ENCODE peak calls at places on chromosomes 13 and 19, in five cellular contexts. One of them, this sample, is unnamed.

GRCh38 chr19:42563352-42564210 is 31.1 kb downstream of the CEACAM8 start:
- DNase-seq in left colon: peak; percentile 27
- DNase-seq in neural progenitor cell: peak; percentile 71
- DNase-seq in endothelial cell of umbilical vein: peak; percentile 38
- DNase-seq in hippocampal formation: no peak
- DNase-seq in this sample: peak; percentile 21

GRCh38 chr13:35865341-35866240 is 265.6 kb downstream of the DCLK1 start:
- DNase-seq in neural progenitor cell: no peak
- DNase-seq in hippocampal formation: no peak
- DNase-seq in left colon: no peak
- DNase-seq in endothelial cell of umbilical vein: no peak
- DNase-seq in this sample: no peak

GRCh38 chr19:1882089-1882785 is 3.1 kb downstream of the ABHD17A start:
- DNase-seq in neural progenitor cell: peak; percentile 36
- DNase-seq in left colon: no peak
- DNase-seq in hippocampal formation: peak; percentile 78
- DNase-seq in endothelial cell of umbilical vein: peak; percentile 49
- DNase-seq in this sample: peak; percentile 69

GRCh38 chr19:53809518-53810186 is 14.5 kb downstream of the NLRP12 start:
- DNase-seq in endothelial cell of umbilical vein: peak; percentile 60
- DNase-seq in hippocampal formation: no peak
- DNase-seq in neural progenitor cell: peak; percentile 50
- DNase-seq in left colon: no peak
- DNase-seq in this sample: no peak

GRCh38 chr19:44552324-44552723 is 22.8 kb upstream of the CEACAM20 start:
- DNase-seq in left colon: peak; percentile 18
- DNase-seq in hippocampal formation: no peak
- DNase-seq in neural progenitor cell: peak; percentile 70
- DNase-seq in endothelial cell of umbilical vein: peak; percentile 45
- DNase-seq in this sample: no peak

GRCh38 chr19:3346677-3347353 is 19.6 kb upstream of the NFIC start:
- DNase-seq in hippocampal formation: peak; percentile 76
- DNase-seq in left colon: peak; percentile 59
- DNase-seq in endothelial cell of umbilical vein: no peak
- DNase-seq in neural progenitor cell: no peak
- DNase-seq in this sample: peak; percentile 68

GRCh38 chr19:17743874-17744273 is 7.4 kb upstream of the FCHO1 start:
- DNase-seq in neural progenitor cell: no peak
- DNase-seq in endothelial cell of umbilical vein: peak; percentile 40
- DNase-seq in hippocampal formation: no peak
- DNase-seq in left colon: no peak
- DNase-seq in this sample: no peak

GRCh38 chr19:17001603-17002183 is 24.9 kb downstream of the CPAMD8 start:
- DNase-seq in hippocampal formation: no peak
- DNase-seq in neural progenitor cell: no peak
- DNase-seq in endothelial cell of umbilical vein: no peak
- DNase-seq in left colon: no peak
- DNase-seq in this sample: no peak

GRCh38 chr19:7917292-7918061 is 2.7 kb upstream of the SNAPC2 start:
- DNase-seq in endothelial cell of umbilical vein: peak; percentile 56
- DNase-seq in left colon: peak; percentile 72
- DNase-seq in hippocampal formation: no peak
- DNase-seq in neural progenitor cell: peak; percentile 86
- DNase-seq in this sample: no peak